ENCODE peak calls at places on chromosomes 16 and 17, in six cellular contexts. I is nephron progenitor cell, K is tibial artery, L is ovary, E is fibroblast of villous mesenchyme, O is GM10248. G is an unnamed sample.

GRCh38 chr16:83247767-83248372 is 559.9 kb upstream of the HSBP1 start:
- DNase-seq in L (no peak), I (no peak), O (no peak), K (no peak), E (no peak), G (no peak)

GRCh38 chr16:12100124-12100647 is 123.7 kb downstream of the SNX29 start:
- DNase-seq in K (no peak), O (no peak), L (no peak), E (no peak), I (no peak), G (no peak)

GRCh38 chr16:23365602-23366240 is 63.6 kb downstream of the SCNN1B start:
- DNase-seq in K (no peak), E (no peak), I (no peak), L (no peak), O (no peak), G (no peak)

GRCh38 chr17:49624896-49625295 is 49.2 kb downstream of the NXPH3 start:
- DNase-seq in I (no peak), L (no peak), E (peak), K (peak), O (no peak), G (no peak)

GRCh38 chr16:47143329-47143676 is 442 bp downstream of the NETO2 start:
- DNase-seq in E (peak), L (peak), I (peak), K (peak), O (peak), G (no peak)

GRCh38 chr17:38460716-38461650 is 32.7 kb downstream of the ARHGAP23 start:
- DNase-seq in O (no peak), I (no peak), K (no peak), E (no peak), L (no peak), G (no peak)

GRCh38 chr16:12236491-12237030 is 260.0 kb downstream of the SNX29 start:
- DNase-seq in L (no peak), O (no peak), E (no peak), K (no peak), I (peak), G (no peak)

GRCh38 chr16:89193576-89194293 is 6.6 kb downstream of the SLC22A31 start:
- DNase-seq in K (no peak), O (no peak), L (peak), I (no peak), E (no peak), G (no peak)

GRCh38 chr16:67917852-67918236 is 13.8 kb downstream of the CTRL start:
- DNase-seq in E (peak), O (no peak), L (no peak), I (no peak), K (no peak), G (no peak)

GRCh38 chr17:49748791-49749190 is 15.1 kb downstream of the FAM117A start:
- DNase-seq in L (no peak), I (no peak), E (no peak), O (peak), K (no peak), G (no peak)

GRCh38 chr17:79699386-79700036 is 31.2 kb upstream of the ENPP7 start:
- DNase-seq in I (no peak), E (no peak), L (no peak), O (no peak), K (no peak), G (no peak)

GRCh38 chr17:2931426-2931825 is 132.0 kb downstream of the OR1D5 start:
- DNase-seq in E (no peak), L (no peak), O (no peak), I (no peak), K (no peak), G (no peak)

GRCh38 chr16:89099905-89100304 is 6.3 kb downstream of the ACSF3 start:
- DNase-seq in O (no peak), I (no peak), E (no peak), K (no peak), L (no peak), G (no peak)

GRCh38 chr17:50532452-50533024 is at the start of gene EPN3:
- DNase-seq in E (no peak), L (peak), I (no peak), O (no peak), K (no peak), G (no peak)

GRCh38 chr17:67390646-67391480 is 13.8 kb downstream of the PITPNC1 start:
- DNase-seq in K (no peak), L (no peak), I (peak), O (peak), E (peak), G (no peak)

GRCh38 chr16:85894266-85894665 is 4.7 kb upstream of the IRF8 start:
- DNase-seq in I (no peak), O (no peak), K (no peak), L (no peak), E (no peak), G (no peak)

GRCh38 chr16:74896389-74897370 is 88.2 kb downstream of the WDR59 start:
- DNase-seq in L (no peak), E (peak), I (no peak), K (no peak), O (no peak), G (no peak)

GRCh38 chr16:57178793-57179212 is 7.0 kb downstream of the PSME3IP1 start:
- DNase-seq in E (peak), L (no peak), O (no peak), K (no peak), I (no peak), G (no peak)

GRCh38 chr16:76278976-76279375 is 1.8 kb downstream of the CNTNAP4 start:
- DNase-seq in E (no peak), O (no peak), K (no peak), I (no peak), L (no peak), G (no peak)

GRCh38 chr16:68447721-68448359 is 468 bp downstream of the SMPD3 start:
- DNase-seq in E (no peak), L (no peak), K (no peak), I (no peak), O (no peak), G (no peak)

GRCh38 chr16:17367034-17367433 is 103.7 kb downstream of the XYLT1 start:
- DNase-seq in E (no peak), I (no peak), L (no peak), O (peak), K (no peak), G (no peak)

GRCh38 chr16:67109407-67110135 is at the start of gene PHAF1:
- DNase-seq in O (peak), I (peak), L (peak), K (peak), E (peak), G (peak)

GRCh38 chr17:75130632-75131277 is 787 bp downstream of the NT5C start:
- DNase-seq in I (peak), E (peak), L (peak), O (peak), K (no peak), G (no peak)

GRCh38 chr16:12406840-12407690 is 396.6 kb downstream of the CPPED1 start:
- DNase-seq in I (no peak), O (no peak), K (no peak), L (no peak), E (peak), G (no peak)

GRCh38 chr17:67759355-67760171 is 41.8 kb downstream of the NOL11 start:
- DNase-seq in O (no peak), I (no peak), K (no peak), L (peak), E (peak), G (no peak)

GRCh38 chr16:54921229-54921824 is 9.3 kb upstream of the IRX5 start:
- DNase-seq in K (no peak), I (no peak), O (no peak), L (no peak), E (no peak), G (no peak)

GRCh38 chr16:81798311-81799137 is 19.4 kb downstream of the PLCG2 start:
- DNase-seq in L (no peak), E (no peak), K (no peak), I (no peak), O (peak), G (no peak)

DNA sequence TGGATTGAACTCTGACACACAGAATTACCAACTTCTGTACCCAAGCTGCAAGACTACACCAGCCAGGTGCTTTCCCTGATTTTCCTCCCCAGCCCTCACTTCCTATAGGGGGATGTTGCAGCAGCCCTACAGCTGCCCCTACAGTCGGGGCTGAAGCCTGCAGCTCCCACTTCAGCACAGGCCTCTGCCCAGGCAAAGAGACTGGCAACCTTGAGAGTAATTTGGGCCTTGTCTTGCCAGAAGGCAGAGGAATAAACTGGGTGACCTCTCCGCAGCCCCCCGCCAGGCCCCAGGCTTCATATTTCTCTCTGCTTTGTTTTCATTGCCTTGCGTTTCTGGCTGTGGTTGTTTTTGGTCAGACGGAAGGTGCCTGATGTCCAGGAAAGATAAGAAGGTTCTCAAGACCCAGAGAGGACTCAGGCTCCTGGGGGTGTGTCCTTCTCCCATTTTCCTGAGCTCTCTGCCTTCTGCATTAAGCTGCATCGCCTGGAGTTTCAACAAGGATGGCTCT is 32.0 kb downstream of the SLC6A4 start:
- DNase-seq in L (no peak), E (no peak), O (no peak), I (no peak), K (no peak), G (no peak)
- TF ChIP-seq CTCF in L (no peak), E (no peak), O (peak), I (no peak), K (no peak), G (no peak)

GRCh38 chr17:76868176-76868668 is at the start of gene MGAT5B:
- DNase-seq in I (peak), K (peak), O (peak), L (peak), E (peak), G (peak)
- TF ChIP-seq CTCF in I (peak), K (peak), O (peak), L (peak), E (peak), G (peak)

GRCh38 chr17:42623732-42624596 is 14.5 kb downstream of the TUBG1 start:
- DNase-seq in L (no peak), E (no peak), K (no peak), I (no peak), O (no peak), G (no peak)
- TF ChIP-seq CTCF in L (no peak), E (no peak), K (no peak), I (no peak), O (no peak), G (no peak)

DNA sequence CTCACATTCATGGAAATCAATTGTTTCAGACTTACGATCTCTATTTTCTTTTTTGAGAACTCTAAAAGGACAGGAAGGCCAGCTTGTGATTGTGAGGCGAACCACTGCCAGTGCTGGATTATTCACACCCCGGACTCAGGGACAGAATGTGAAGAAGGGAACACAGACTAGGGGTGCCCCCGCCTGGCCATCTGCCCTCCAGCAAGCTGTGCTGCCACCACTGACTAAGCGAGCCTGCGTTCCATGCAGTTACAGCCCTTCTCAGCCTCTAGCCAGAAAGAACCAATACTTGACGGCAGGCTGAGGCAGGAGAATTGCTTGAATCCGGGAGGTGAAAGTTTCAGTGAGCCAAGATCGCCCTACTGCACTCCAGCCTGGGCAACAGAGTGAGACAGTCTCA is 2.8 kb downstream of the HAGH start:
- DNase-seq in E (peak), L (no peak), O (peak), K (no peak), I (peak), G (no peak)
- TF ChIP-seq CTCF in E (peak), L (no peak), O (peak), K (no peak), I (no peak), G (no peak)

GRCh38 chr17:16215273-16215964 is at the start of gene NCOR1:
- DNase-seq in L (peak), I (peak), O (peak), K (peak), E (peak), G (peak)
- TF ChIP-seq CTCF in L (no peak), I (no peak), O (peak), K (peak), E (peak), G (no peak)

DNA sequence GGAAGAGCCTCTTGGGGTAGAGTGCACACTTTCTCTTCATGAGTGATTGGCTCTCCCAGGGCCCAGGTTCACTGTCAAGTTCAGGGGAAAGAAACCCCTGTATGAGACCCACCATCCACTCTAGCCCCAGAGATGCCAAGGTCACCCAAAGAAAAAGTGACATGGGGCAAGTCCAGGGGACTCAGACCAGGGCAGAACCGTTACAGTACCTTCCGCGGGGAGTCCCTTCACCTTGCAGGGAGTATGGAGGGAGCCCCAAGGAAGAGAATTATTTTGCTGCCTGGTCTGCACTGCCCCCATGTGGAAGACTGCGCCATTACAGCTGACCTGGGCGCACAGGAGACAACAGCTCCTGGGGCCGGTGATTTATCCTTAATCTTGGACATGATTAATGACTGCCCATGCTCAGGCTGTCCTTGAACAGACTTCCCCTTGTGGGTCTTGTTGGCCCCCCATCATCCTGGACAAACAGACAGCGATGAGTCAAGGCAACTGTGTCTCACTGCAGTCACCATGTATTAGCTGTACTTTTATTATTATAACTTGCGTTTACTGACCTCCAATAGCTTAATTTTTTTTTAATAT is 29.9 kb downstream of the VAC14 start:
- DNase-seq in K (peak), L (peak), O (peak), E (peak), I (peak), G (peak)
- TF ChIP-seq CTCF in K (peak), L (peak), O (peak), E (peak), I (peak), G (peak)

GRCh38 chr16:65546353-65546791 is 424.5 kb upstream of the CDH11 start:
- DNase-seq in I (no peak), O (no peak), E (peak), L (no peak), K (no peak), G (no peak)

GRCh38 chr16:65547799-65548446 is 426.1 kb upstream of the CDH11 start:
- DNase-seq in L (no peak), O (no peak), I (no peak), E (peak), K (no peak), G (no peak)

GRCh38 chr16:65543781-65544740 is 422.2 kb upstream of the CDH11 start:
- DNase-seq in I (no peak), O (no peak), E (no peak), K (no peak), L (no peak), G (no peak)

GRCh38 chr16:65548470-65548869 is 426.6 kb upstream of the CDH11 start:
- DNase-seq in O (no peak), I (peak), K (no peak), L (no peak), E (no peak), G (no peak)
- TF ChIP-seq CTCF in O (no peak), I (no peak), K (no peak), L (no peak), E (peak), G (no peak)

GRCh38 chr16:25395528-25395927 is 137.9 kb upstream of the ZKSCAN2 start:
- DNase-seq in I (no peak), E (no peak), L (no peak), O (no peak), K (no peak), G (no peak)
- TF ChIP-seq CTCF in I (peak), E (no peak), L (no peak), O (no peak), K (no peak), G (no peak)

DNA sequence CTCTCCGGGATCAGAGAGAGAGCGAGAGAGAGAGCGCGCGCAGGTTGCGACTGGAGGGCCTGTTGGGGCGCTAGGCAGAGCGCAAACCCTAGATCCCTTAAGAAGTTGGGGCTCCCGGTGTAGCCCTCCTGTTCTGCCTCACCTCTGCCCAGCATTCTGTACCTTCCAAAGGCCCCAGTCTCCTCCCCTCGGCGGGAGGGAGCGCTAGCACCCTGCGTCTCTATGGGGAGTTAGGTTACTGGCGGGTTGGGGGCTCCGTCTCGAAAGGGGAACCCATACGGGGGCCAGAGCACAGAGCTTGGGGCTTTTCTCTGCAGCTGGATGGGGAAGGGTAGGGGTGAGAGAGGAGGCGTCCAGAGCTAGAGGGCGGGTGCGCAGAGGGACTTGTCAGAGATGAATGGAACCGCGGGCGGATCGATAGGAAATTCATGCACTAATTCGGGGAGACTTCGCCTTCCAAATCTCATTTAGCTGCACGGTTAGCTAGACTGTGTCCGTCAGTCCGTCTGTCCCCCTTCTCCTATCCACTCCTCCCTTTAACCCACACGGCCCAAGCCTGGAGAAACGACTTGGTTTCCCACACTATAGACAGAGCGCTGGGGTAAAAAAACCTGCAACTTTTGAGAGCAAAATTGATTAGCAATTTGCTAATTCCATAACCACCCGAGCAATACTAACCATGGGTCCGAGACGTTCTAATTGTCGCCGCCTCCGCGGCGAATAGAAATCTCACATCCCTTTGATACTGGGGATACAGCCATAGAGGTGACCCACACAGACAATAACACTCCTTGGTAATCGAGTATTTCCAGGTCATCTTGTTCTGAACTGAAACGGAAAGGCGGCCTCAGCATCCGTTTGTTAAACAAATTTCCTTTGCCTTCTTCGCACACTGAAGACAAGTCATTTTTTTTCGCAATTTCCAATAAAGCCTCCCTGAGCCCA is 738 bp upstream of the HOXB4 start:
- DNase-seq in K (no peak), L (no peak), E (no peak), O (no peak), I (peak), G (no peak)
- TF ChIP-seq CTCF in K (no peak), L (no peak), E (no peak), O (peak), I (no peak), G (no peak)

GRCh38 chr17:61638087-61638486 is 47.1 kb upstream of the NACA2 start:
- DNase-seq in K (no peak), E (no peak), I (no peak), O (no peak), L (no peak), G (no peak)

GRCh38 chr17:61634011-61634539 is 43.1 kb upstream of the NACA2 start:
- DNase-seq in O (no peak), L (no peak), I (no peak), E (no peak), K (no peak), G (no peak)

GRCh38 chr17:61632826-61633225 is 41.8 kb upstream of the NACA2 start:
- DNase-seq in I (no peak), L (no peak), K (no peak), E (no peak), O (no peak), G (no peak)

GRCh38 chr17:61634942-61635538 is 44.0 kb upstream of the NACA2 start:
- DNase-seq in O (no peak), L (no peak), E (no peak), K (no peak), I (no peak), G (no peak)

DNA sequence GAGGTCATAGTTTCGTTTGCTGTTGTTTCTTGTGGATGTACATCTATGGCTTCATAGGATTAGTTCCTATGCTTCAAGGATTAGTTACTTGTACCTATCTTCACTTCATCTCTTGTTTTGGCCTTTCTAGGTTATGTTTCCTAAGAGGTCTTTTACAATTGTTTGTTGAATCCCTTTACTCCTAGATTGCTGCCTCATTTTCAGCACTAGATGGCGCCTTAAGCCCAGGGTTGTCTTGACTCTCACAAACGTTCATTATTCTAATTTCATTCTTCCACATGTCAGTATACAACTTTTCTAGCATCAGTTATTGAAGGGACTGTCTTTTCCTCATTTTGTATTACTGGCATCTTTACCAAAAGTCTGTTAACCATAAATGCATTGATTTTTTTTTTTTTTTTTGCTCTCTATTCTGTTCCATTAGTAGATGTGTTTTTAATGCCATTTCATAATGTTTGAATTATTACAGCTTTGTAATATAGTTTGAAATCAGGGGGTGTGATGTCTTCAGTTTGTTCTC is 45.0 kb upstream of the NACA2 start:
- DNase-seq in K (no peak), I (peak), L (no peak), E (peak), O (peak), G (no peak)
- TF ChIP-seq CTCF in K (no peak), I (peak), L (no peak), E (peak), O (peak), G (no peak)